ENCODE peak calls at places on chromosomes 16 and 17, in four cellular contexts. V is Calu3, W is cardiac muscle cell, O is AG08396. C is an unnamed sample.
A peak's percentile ranks its signal among the peaks of the same experiment; 100 is the strongest.

GRCh38 chr16:82655315-82655714 is 28.5 kb downstream of the CDH13 start:
- DNase-seq in V (no peak), W (peak; percentile 81), O (peak; percentile 68), C (peak; percentile 76)

GRCh38 chr17:81515530-81516041 is 3.0 kb upstream of the ACTG1 start:
- DNase-seq in O (no peak), V (no peak), W (no peak), C (no peak)

GRCh38 chr17:78359216-78359935 is 501 bp downstream of the SOCS3 start:
- DNase-seq in V (no peak), W (peak; percentile 67), O (peak; percentile 66), C (no peak)

GRCh38 chr17:75530837-75531723 is 5.6 kb downstream of the LLGL2 start:
- DNase-seq in W (no peak), V (no peak), O (no peak), C (no peak)

GRCh38 chr17:81387235-81388060 is 7.8 kb upstream of the BAHCC1 start:
- DNase-seq in O (peak; percentile 82), V (no peak), W (peak; percentile 65), C (peak; percentile 66)

GRCh38 chr17:41531993-41532392 is 3.9 kb upstream of the KRT19 start:
- DNase-seq in V (no peak), O (no peak), W (no peak), C (no peak)

GRCh38 chr17:39676198-39676819 is 8.1 kb downstream of the PNMT start:
- DNase-seq in O (no peak), V (peak; percentile 100), W (peak; percentile 27), C (peak; percentile 49)

GRCh38 chr17:82668631-82669099 is 20.4 kb upstream of the WDR45B start:
- DNase-seq in V (peak; percentile 78), W (peak; percentile 51), O (peak; percentile 68), C (peak; percentile 77)

GRCh38 chr17:79338589-79338988 is 264.0 kb downstream of the ENGASE start:
- DNase-seq in W (peak; percentile 2), O (peak; percentile 52), V (no peak), C (peak; percentile 8)

GRCh38 chr17:83191388-83192160 is 112.2 kb downstream of the METRNL start:
- DNase-seq in V (no peak), W (no peak), O (no peak), C (no peak)

GRCh38 chr16:48881272-48881671 is 271.3 kb upstream of the N4BP1 start:
- DNase-seq in W (no peak), V (no peak), O (no peak), C (no peak)